ENCODE peak calls at places on chromosomes 7 and 10, in six cellular contexts. P is astrocyte of the spinal cord, Q is heart left ventricle, F is GM23338, L is heart right ventricle, V is AG09309. R is an unnamed sample.

GRCh38 chr10:129564923-129565322 is 97.9 kb downstream of the MGMT start:
- DNase-seq in F (no peak), P (no peak), Q (no peak), L (no peak), V (no peak), R (no peak)

GRCh38 chr7:27898735-27899134 is 158.8 kb downstream of the TAX1BP1 start:
- DNase-seq in Q (no peak), L (no peak), F (no peak), P (no peak), V (no peak), R (no peak)

GRCh38 chr7:73451780-73452398 is 18.3 kb downstream of the FZD9 start:
- DNase-seq in L (no peak), F (peak; percentile 72), P (peak; percentile 58), Q (no peak), V (peak; percentile 24), R (no peak)

GRCh38 chr7:79933144-79933543 is 201.5 kb upstream of the GNAI1 start:
- DNase-seq in V (peak; percentile 47), L (no peak), F (no peak), Q (no peak), P (peak; percentile 56), R (no peak)

GRCh38 chr7:18570890-18571478 is 75.4 kb downstream of the HDAC9 start:
- DNase-seq in F (peak; percentile 44), V (peak; percentile 29), L (no peak), P (peak; percentile 71), Q (no peak), R (no peak)

GRCh38 chr10:45008524-45009161 is 7.9 kb downstream of the ZNF22 start:
- DNase-seq in Q (no peak), P (peak; percentile 89), F (peak; percentile 92), L (peak; percentile 47), V (peak; percentile 78), R (no peak)

GRCh38 chr10:132626019-132626760 is 88.6 kb downstream of the INPP5A start:
- DNase-seq in V (no peak), L (no peak), F (no peak), Q (peak; percentile 19), P (no peak), R (no peak)

GRCh38 chr10:133100706-133101463 is 13.2 kb downstream of the ADGRA1 start:
- DNase-seq in P (no peak), F (peak; percentile 98), V (no peak), L (no peak), Q (no peak), R (no peak)

GRCh38 chr10:22320591-22321155 is at the start of gene BMI1:
- DNase-seq in Q (peak; percentile 75), F (peak; percentile 68), V (no peak), P (peak; percentile 73), L (peak; percentile 87), R (no peak)

GRCh38 chr7:135361788-135362187 is 128.2 kb downstream of the STRA8 start:
- DNase-seq in Q (no peak), F (peak; percentile 53), V (no peak), L (no peak), P (no peak), R (no peak)

GRCh38 chr7:135367114-135367513 is 133.5 kb downstream of the STRA8 start:
- DNase-seq in P (no peak), L (no peak), F (no peak), Q (no peak), V (no peak), R (no peak)

GRCh38 chr7:135368416-135369186 is 135.0 kb downstream of the STRA8 start:
- DNase-seq in Q (no peak), P (no peak), F (no peak), V (no peak), L (no peak), R (no peak)

GRCh38 chr7:135359633-135360032 is 126.0 kb downstream of the STRA8 start:
- DNase-seq in V (no peak), P (no peak), F (no peak), Q (peak; percentile 59), L (peak; percentile 65), R (no peak)

DNA sequence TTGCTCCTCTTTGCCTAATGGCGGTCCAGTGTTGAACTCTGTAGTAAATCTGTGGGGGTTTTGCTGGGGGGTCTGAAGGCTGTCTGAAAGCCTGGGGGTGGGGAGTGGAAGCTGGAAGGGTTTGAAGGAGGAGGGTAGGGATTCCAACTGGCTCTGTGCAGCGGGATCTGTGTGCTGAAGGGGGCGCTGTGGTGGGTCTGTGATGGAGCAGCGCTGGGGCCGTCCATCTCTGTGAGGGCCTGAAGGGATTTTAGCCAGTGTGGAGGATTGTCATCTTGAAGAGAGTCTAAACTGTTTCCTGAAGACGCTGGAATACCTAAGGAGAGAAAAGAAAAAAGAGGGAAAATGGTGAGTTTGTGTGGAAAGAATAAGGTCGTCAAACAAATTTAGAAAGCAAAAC is 129.2 kb downstream of the STRA8 start:
- DNase-seq in P (no peak), Q (no peak), V (no peak), F (peak; percentile 70), L (no peak), R (no peak)
- TF ChIP-seq CTCF in P (peak; percentile 13), Q (no peak), V (no peak), F (peak; percentile 77), L (no peak), R (peak; percentile 27)

GRCh38 chr10:123587110-123587509 is 79.0 kb upstream of the GPR26 start:
- DNase-seq in P (no peak), V (no peak), L (no peak), F (no peak), Q (no peak), R (no peak)

GRCh38 chr10:123585477-123586445 is 80.4 kb upstream of the GPR26 start:
- DNase-seq in P (no peak), F (peak; percentile 39), L (no peak), V (no peak), Q (no peak), R (no peak)

GRCh38 chr10:123582084-123582989 is 83.8 kb upstream of the GPR26 start:
- DNase-seq in L (peak; percentile 72), Q (peak; percentile 73), V (peak; percentile 31), F (peak; percentile 90), P (peak; percentile 58), R (no peak)

GRCh38 chr10:123583639-123584418 is 82.3 kb upstream of the GPR26 start:
- DNase-seq in Q (peak; percentile 79), L (peak; percentile 72), P (peak; percentile 41), F (peak; percentile 97), V (peak; percentile 82), R (no peak)

GRCh38 chr10:123584419-123584775 is 81.8 kb upstream of the GPR26 start:
- DNase-seq in Q (no peak), L (no peak), F (no peak), V (no peak), P (no peak), R (no peak)
- TF ChIP-seq CTCF in Q (no peak), L (no peak), F (peak; percentile 68), V (no peak), P (no peak), R (no peak)

GRCh38 chr10:97017474-97017903 is 168.3 kb downstream of the SLIT1 start:
- DNase-seq in V (no peak), P (no peak), L (no peak), Q (no peak), F (no peak), R (no peak)

GRCh38 chr10:97020452-97021400 is 165.0 kb downstream of the SLIT1 start:
- DNase-seq in Q (peak; percentile 69), P (peak; percentile 41), V (no peak), F (no peak), L (peak; percentile 72), R (peak; percentile 74)

GRCh38 chr10:97016728-97017473 is 168.9 kb downstream of the SLIT1 start:
- DNase-seq in L (no peak), P (no peak), F (peak; percentile 27), V (no peak), Q (no peak), R (no peak)

GRCh38 chr10:97019213-97019844 is 166.4 kb downstream of the SLIT1 start:
- DNase-seq in Q (no peak), V (no peak), F (no peak), L (no peak), P (no peak), R (peak; percentile 54)

DNA sequence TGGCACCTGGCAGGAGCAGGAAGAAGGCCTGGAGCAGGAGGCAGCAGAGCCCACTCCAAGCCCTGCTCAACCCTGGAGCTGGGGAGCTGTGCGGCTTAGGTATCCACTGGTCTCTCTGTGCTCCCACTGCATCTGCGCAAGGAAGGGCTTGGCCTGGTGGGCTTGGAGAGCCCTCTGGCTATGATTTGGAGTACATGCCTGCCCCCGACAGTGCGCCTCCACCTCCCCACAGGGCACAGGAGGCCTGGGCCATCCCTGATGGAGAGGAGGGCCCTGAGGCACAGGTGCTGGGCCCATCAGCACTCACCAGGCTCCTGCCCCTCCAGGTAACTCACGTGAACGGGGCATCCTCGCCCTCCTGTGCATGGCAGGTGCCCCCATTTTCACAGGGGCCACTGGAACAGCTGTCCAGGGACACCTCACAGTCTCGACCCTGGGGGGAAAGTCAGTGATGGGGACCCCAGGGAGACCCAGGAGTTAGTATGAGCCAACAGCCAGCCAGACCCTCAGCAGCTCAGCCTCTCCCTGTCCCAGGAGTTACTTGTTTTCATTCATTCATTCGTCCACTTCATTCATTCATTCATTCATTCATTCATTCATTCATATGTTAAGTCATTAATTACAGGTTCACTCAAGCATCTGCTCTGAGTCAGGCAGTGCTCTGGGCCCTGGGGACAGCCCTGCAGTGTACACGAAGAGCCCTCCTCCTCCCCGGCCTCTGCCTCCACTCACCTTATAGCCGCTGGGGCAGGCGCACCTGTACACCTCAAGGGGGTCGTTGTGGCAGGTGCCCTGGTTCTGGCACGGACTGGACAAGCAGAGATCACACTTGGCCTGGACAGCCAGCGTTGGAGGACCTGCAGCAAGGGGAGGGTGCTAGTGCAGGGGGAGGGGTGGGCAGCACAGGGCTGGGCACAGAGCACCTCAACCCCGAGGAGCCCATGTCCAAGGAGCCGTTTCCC is 167.2 kb downstream of the SLIT1 start:
- DNase-seq in F (no peak), L (no peak), P (no peak), V (no peak), Q (no peak), R (peak; percentile 60)
- TF ChIP-seq CTCF in F (peak; percentile 28), L (no peak), P (no peak), V (no peak), Q (no peak), R (no peak)

DNA sequence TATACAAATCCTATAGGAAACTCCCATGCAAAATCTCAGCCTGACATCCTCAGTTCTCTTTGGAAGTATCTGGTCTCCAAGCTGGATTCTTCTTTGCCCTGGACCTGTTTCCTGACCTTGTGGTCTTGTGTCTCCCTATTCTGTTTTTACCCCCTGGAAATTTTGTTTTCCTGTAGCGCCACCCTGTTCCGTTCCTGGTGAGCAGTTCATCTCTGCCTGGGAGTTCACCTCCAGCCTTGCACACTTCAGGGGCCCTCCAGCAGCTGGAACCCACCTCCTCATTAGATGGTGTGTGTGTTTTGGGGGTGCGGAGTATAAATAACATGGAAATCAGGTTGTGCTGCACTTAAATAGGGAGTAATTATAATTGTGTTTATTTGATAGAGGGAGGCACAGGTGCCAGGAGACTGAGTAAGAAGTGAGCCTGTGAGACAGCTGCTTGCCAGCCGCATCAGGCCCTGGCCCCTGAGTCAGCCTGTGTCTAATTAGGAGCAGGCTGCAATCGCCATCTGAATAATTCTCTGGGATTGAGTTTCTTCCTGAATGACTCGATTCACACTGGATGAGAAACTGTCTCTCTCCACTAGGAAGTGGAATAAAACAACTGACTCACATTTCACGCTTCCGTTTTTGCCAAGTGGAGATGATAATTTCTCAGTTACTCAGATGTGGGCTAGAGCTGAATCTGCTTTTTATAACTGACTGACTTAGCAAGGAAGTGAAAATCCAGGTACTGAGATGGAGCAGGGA is 69.4 kb upstream of the HECTD2 start:
- DNase-seq in V (peak; percentile 79), Q (peak; percentile 67), F (no peak), L (no peak), P (peak; percentile 94), R (no peak)
- TF ChIP-seq CTCF in V (no peak), Q (no peak), F (no peak), L (no peak), P (no peak), R (no peak)

GRCh38 chr10:75303045-75303777 is 67.5 kb upstream of the COMTD1 start:
- DNase-seq in L (no peak), Q (no peak), V (no peak), P (no peak), F (no peak), R (no peak)
- TF ChIP-seq CTCF in L (no peak), Q (no peak), V (no peak), P (no peak), F (no peak), R (no peak)